ENCODE peak calls at places on chromosomes 13 and 19, in six cellular contexts. Y is fibroblast of lung, M is progenitor cell of endocrine pancreas, Q is nephron progenitor cell, S is OCI-LY7, C is colonic mucosa. E is an unnamed sample.

GRCh38 chr19:54454781-54455675 is 6.0 kb downstream of the LENG8 start:
- DNase-seq in Y (no peak), M (no peak), C (no peak), S (no peak), Q (no peak), E (no peak)

GRCh38 chr19:11649941-11650340 is 52.7 kb downstream of the ZNF627 start:
- DNase-seq in S (no peak), Y (no peak), C (no peak), M (no peak), Q (no peak), E (no peak)

GRCh38 chr13:33112745-33113144 is 96.5 kb downstream of the KL start:
- DNase-seq in M (no peak), Q (no peak), C (no peak), Y (peak), S (no peak), E (no peak)

GRCh38 chr13:29105779-29106178 is 285.6 kb downstream of the MTUS2 start:
- DNase-seq in Q (no peak), M (no peak), S (no peak), Y (no peak), C (no peak), E (no peak)

GRCh38 chr19:17348700-17349099 is 11.3 kb downstream of the GTPBP3 start:
- DNase-seq in Q (no peak), M (no peak), Y (peak), C (no peak), S (no peak), E (peak)

GRCh38 chr13:94706854-94707399 is 5.4 kb downstream of the SOX21 start:
- DNase-seq in C (no peak), Y (no peak), M (no peak), S (no peak), Q (no peak), E (no peak)

GRCh38 chr19:46056536-46056935 is 15.7 kb upstream of the IGFL4 start:
- DNase-seq in Q (no peak), C (no peak), M (no peak), S (no peak), Y (no peak), E (no peak)

GRCh38 chr19:16259385-16260159 is 61.9 kb downstream of the AP1M1 start:
- DNase-seq in C (no peak), S (peak), M (no peak), Q (no peak), Y (no peak), E (no peak)

GRCh38 chr13:25375727-25376358 is 4.1 kb downstream of the ATP8A2 start:
- DNase-seq in M (peak), Y (peak), Q (peak), S (peak), C (peak), E (peak)

GRCh38 chr13:27918041-27918917 is 1.5 kb upstream of the PDX1 start:
- DNase-seq in Y (no peak), M (peak), S (no peak), Q (peak), C (no peak), E (no peak)

GRCh38 chr19:2253106-2254051 is 2.8 kb downstream of the JSRP1 start:
- DNase-seq in S (peak), Y (no peak), Q (peak), C (no peak), M (no peak), E (no peak)

GRCh38 chr19:12794936-12795335 is 3.6 kb downstream of the JUNB start:
- DNase-seq in Q (no peak), M (no peak), Y (no peak), S (no peak), C (no peak), E (no peak)

GRCh38 chr13:72774019-72774418 is 7.7 kb downstream of the DIS3 start:
- DNase-seq in Q (no peak), S (no peak), Y (peak), M (no peak), C (no peak), E (no peak)

GRCh38 chr13:24148414-24149305 is 11.9 kb upstream of the SPATA13 start:
- DNase-seq in M (no peak), Y (peak), S (no peak), C (no peak), Q (no peak), E (peak)

GRCh38 chr13:40910324-40911050 is 108.6 kb downstream of the ELF1 start:
- DNase-seq in S (no peak), Y (no peak), Q (no peak), M (no peak), C (no peak), E (peak)

GRCh38 chr19:19134687-19135158 is 3.6 kb downstream of the TMEM161A start:
- DNase-seq in C (peak), Q (peak), Y (no peak), M (peak), S (peak), E (no peak)

GRCh38 chr13:82187227-82187626 is 1695.0 kb downstream of the SLITRK1 start:
- DNase-seq in Y (no peak), C (no peak), S (no peak), M (no peak), Q (no peak), E (no peak)

GRCh38 chr13:85864963-85865530 is 65.8 kb upstream of the SLITRK6 start:
- DNase-seq in S (peak), Q (no peak), C (no peak), Y (peak), M (no peak), E (peak)

GRCh38 chr13:40269086-40269485 is 397.4 kb downstream of the FOXO1 start:
- DNase-seq in S (no peak), C (no peak), Y (peak), M (no peak), Q (no peak), E (no peak)

GRCh38 chr19:35856546-35857149 is at the start of gene KIRREL2:
- DNase-seq in Y (no peak), Q (peak), C (no peak), S (peak), M (peak), E (no peak)

GRCh38 chr13:95180513-95181245 is 120.6 kb downstream of the ABCC4 start:
- DNase-seq in Y (no peak), C (peak), Q (no peak), M (no peak), S (no peak), E (no peak)

GRCh38 chr19:47302249-47302648 is 7.4 kb upstream of the C5AR1 start:
- DNase-seq in Q (no peak), Y (no peak), C (no peak), S (no peak), M (no peak), E (no peak)

GRCh38 chr13:106182404-106182803 is 353.1 kb downstream of the EFNB2 start:
- DNase-seq in Y (peak), S (no peak), Q (no peak), C (peak), M (no peak), E (peak)

GRCh38 chr19:16326401-16327130 is 1.9 kb downstream of the KLF2 start:
- DNase-seq in M (no peak), Q (peak), Y (no peak), C (no peak), S (peak), E (no peak)

GRCh38 chr13:110323172-110323851 is 16.2 kb downstream of the COL4A2 start:
- DNase-seq in S (no peak), M (no peak), Q (no peak), C (no peak), Y (peak), E (peak)

GRCh38 chr13:110209950-110210603 is 96.9 kb downstream of the COL4A1 start:
- DNase-seq in Q (no peak), M (no peak), Y (no peak), S (no peak), C (no peak), E (no peak)

GRCh38 chr13:40379794-40380608 is 286.4 kb downstream of the FOXO1 start:
- DNase-seq in C (no peak), Y (no peak), S (no peak), Q (no peak), M (no peak), E (no peak)

GRCh38 chr13:111034811-111035210 is 80.3 kb upstream of the ARHGEF7 start:
- DNase-seq in Q (no peak), Y (peak), C (no peak), M (no peak), S (no peak), E (peak)

GRCh38 chr19:3738477-3739220 is 22.8 kb downstream of the APBA3 start:
- DNase-seq in S (no peak), C (no peak), Y (no peak), M (no peak), Q (no peak), E (no peak)

GRCh38 chr13:40115456-40115855 is 460.0 kb downstream of the COG6 start:
- DNase-seq in Y (no peak), S (no peak), C (no peak), M (no peak), Q (no peak), E (no peak)

GRCh38 chr13:60959427-60959826 is 456.2 kb downstream of the PCDH20 start:
- DNase-seq in C (no peak), Y (no peak), Q (no peak), M (no peak), S (no peak), E (no peak)

GRCh38 chr19:28764066-28764465 is 448.9 kb downstream of the UQCRFS1 start:
- DNase-seq in M (no peak), Q (no peak), S (no peak), Y (no peak), C (no peak), E (no peak)

GRCh38 chr19:4108767-4109625 is 14.9 kb downstream of the MAP2K2 start:
- DNase-seq in Y (no peak), M (no peak), S (no peak), C (no peak), Q (no peak), E (no peak)

GRCh38 chr13:103395140-103395539 is 328.9 kb upstream of the SLC10A2 start:
- DNase-seq in C (no peak), Q (no peak), Y (no peak), M (no peak), S (no peak), E (no peak)

GRCh38 chr13:111407381-111408131 is 87.1 kb downstream of the TEX29 start:
- DNase-seq in M (no peak), Q (no peak), Y (no peak), S (no peak), C (no peak), E (no peak)

GRCh38 chr19:44930088-44930487 is 11.9 kb upstream of the APOC4 start:
- DNase-seq in C (no peak), Q (no peak), M (no peak), S (no peak), Y (no peak), E (no peak)
- TF ChIP-seq CTCF in C (no peak), Q (no peak), M (no peak), S (no peak), Y (no peak), E (no peak)

GRCh38 chr13:43786766-43787517 is at the start of gene ENOX1:
- DNase-seq in S (peak), Q (peak), M (peak), C (peak), Y (peak), E (peak)
- TF ChIP-seq CTCF in S (peak), Q (no peak), M (no peak), C (no peak), Y (peak), E (peak)

GRCh38 chr19:8585894-8586750 is 8.9 kb upstream of the MYO1F start:
- DNase-seq in C (peak), M (peak), S (peak), Y (no peak), Q (peak), E (no peak)
- TF ChIP-seq CTCF in C (peak), M (peak), S (peak), Y (peak), Q (peak), E (peak)

DNA sequence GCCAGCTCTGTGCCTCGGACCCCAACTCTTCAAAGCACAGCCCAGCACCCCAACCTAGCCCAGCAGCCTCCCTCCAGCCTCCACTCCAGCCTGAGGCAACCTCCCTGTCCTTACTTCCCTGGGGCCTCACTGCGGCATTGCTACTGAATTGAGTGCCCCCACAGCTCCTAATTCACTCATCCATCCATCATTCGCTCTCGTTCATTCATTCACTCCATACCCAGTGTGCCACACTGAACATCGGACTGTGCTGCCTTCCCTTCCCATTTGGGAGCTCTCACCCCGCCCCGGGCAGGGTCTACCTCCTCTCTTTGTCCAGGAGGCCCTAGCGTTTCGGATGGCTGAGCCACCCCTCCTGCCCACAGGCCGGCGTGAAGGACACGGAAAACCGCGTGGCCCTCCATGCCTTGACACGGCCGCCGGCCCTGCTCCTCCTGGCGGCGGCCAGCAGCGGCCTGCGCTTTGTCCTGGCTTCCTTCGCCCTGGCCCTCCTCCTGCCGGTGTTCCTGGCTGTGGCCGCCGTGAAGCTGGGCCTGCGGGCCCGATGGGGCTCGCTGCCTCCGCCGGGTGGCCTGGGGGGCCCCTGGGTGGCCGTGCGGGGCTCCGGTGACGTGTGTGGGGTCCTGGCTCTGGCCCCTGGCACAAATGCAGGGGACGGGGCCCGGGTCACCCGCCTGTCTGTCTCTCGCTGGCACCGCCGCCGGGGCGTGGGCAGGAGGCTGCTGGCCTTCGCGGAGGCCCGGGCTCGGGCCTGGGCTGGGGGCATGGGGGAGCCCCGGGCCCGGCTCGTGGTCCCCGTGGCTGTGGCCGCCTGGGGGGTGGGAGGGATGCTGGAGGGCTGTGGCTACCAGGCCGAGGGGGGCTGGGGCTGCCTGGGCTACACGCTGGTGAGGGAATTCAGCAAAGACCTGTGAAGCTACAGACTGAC is 1.3 kb downstream of the NAT14 start:
- DNase-seq in Y (no peak), S (no peak), M (no peak), Q (no peak), C (no peak), E (no peak)
- TF ChIP-seq CTCF in Y (no peak), S (no peak), M (no peak), Q (no peak), C (no peak), E (no peak)

GRCh38 chr13:59641261-59641660 is 522.5 kb downstream of the DIAPH3 start:
- DNase-seq in S (no peak), C (no peak), M (no peak), Y (no peak), Q (no peak), E (no peak)
- TF ChIP-seq CTCF in S (no peak), C (no peak), M (no peak), Y (no peak), Q (no peak), E (peak)

DNA sequence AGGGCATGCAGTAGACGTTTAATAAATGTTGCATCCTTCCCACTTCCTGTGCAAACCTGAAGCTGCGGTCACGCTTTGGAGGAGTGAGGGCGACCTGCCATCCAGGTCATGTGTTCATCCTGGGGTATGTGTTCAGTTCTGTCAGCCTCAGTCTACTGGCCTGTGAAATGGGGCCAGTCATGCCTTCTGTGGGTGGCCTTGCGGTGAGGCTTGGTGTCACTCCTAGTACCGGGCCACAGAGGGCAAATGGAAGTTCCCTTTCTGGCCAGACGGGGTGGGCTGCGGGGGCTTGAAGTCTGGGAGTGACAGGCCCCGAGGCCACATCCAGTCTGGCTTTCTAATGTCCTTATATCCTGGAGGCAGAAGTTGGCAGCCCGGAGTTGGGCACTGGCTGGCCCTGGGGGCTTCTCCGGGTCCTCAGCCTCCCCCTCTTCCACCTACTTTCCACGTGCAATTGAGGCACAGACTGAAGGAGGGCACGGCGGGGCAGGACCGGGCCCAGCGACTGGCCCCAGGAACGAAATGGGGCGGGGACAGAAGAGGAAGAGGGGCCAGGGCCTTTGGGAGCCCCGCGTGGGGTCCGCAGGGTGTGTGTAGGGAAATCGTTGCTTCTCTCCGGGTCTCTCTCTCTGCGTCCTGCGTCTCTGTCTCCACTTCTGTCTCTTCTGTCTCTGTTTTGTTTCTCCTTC is 11.1 kb downstream of the PDE4A start:
- DNase-seq in Q (no peak), C (peak), M (no peak), Y (no peak), S (no peak), E (no peak)
- TF ChIP-seq CTCF in Q (no peak), C (no peak), M (no peak), Y (no peak), S (no peak), E (peak)

GRCh38 chr13:53189162-53189561 is 160.5 kb downstream of the OLFM4 start:
- DNase-seq in M (no peak), C (no peak), Q (no peak), S (no peak), Y (no peak), E (no peak)
- TF ChIP-seq CTCF in M (no peak), C (no peak), Q (no peak), S (peak), Y (no peak), E (no peak)

GRCh38 chr13:36819064-36819810 is at the start of gene RFXAP:
- DNase-seq in Q (peak), M (peak), C (peak), S (peak), Y (peak), E (peak)
- TF ChIP-seq CTCF in Q (no peak), M (no peak), C (no peak), S (no peak), Y (no peak), E (peak)

GRCh38 chr13:98795220-98795619 is 42.7 kb upstream of the SLC15A1 start:
- DNase-seq in S (no peak), C (no peak), M (no peak), Y (no peak), Q (no peak), E (no peak)
- TF ChIP-seq CTCF in S (no peak), C (no peak), M (no peak), Y (no peak), Q (no peak), E (no peak)